ENCODE peak calls at places on chromosomes 13 and 19, in nine cellular contexts. A is GM03348, X is left colon, R is hepatic stellate cell, T is nephron progenitor cell, H is fibroblast of lung, C is small intestine, M is hypothalamus, F is GM23338. D is an unnamed sample.

GRCh38 chr19:4800591-4801081 is 9.1 kb downstream of the FEM1A start:
- DNase-seq in T (no peak), A (no peak), C (no peak), M (no peak), X (no peak), H (no peak), R (no peak), F (no peak), D (no peak)

GRCh38 chr19:35963514-35963913 is 27.3 kb downstream of the LRFN3 start:
- DNase-seq in A (peak; percentile 65), H (peak; percentile 57), C (peak; percentile 20), M (no peak), X (peak; percentile 41), F (peak; percentile 92), T (peak; percentile 87), R (peak; percentile 56), D (peak; percentile 92)

GRCh38 chr19:33248553-33248953 is 22.9 kb upstream of the SLC7A10 start:
- DNase-seq in H (no peak), M (no peak), F (no peak), X (no peak), T (peak; percentile 35), A (no peak), R (no peak), C (no peak), D (no peak)

GRCh38 chr13:99151516-99151915 is 49.1 kb upstream of the UBAC2 start:
- DNase-seq in T (no peak), F (no peak), H (peak; percentile 35), R (peak; percentile 54), X (no peak), C (peak; percentile 5), A (peak; percentile 55), M (no peak), D (no peak)

GRCh38 chr19:9935409-9936062 is 779 bp downstream of the OLFM2 start:
- DNase-seq in M (no peak), X (no peak), R (no peak), H (no peak), F (peak; percentile 44), A (no peak), C (no peak), T (no peak), D (peak; percentile 46)

GRCh38 chr13:26977541-26977940 is 194.1 kb downstream of the USP12 start:
- DNase-seq in T (no peak), A (no peak), H (no peak), X (no peak), M (no peak), R (no peak), C (no peak), F (no peak), D (peak; percentile 71)

GRCh38 chr13:37075164-37075563 is 15.7 kb upstream of the SUPT20H start:
- DNase-seq in R (no peak), F (peak; percentile 8), X (no peak), C (no peak), H (no peak), M (no peak), A (no peak), T (no peak), D (no peak)

GRCh38 chr13:113918981-113919646 is 54.8 kb downstream of the C13orf46 start:
- DNase-seq in X (no peak), R (no peak), F (no peak), H (no peak), M (no peak), C (no peak), T (no peak), A (no peak), D (no peak)

GRCh38 chr19:47258895-47259555 is 2.7 kb downstream of the CCDC9 start:
- DNase-seq in H (no peak), C (no peak), T (no peak), M (no peak), A (no peak), F (no peak), X (no peak), R (no peak), D (no peak)

GRCh38 chr13:114259974-114260373 is 21.4 kb upstream of the UPF3A start:
- DNase-seq in F (no peak), M (no peak), R (no peak), X (peak; percentile 20), T (no peak), C (no peak), A (no peak), H (no peak), D (no peak)

GRCh38 chr13:112838038-112838965 is 130.7 kb upstream of the MCF2L start:
- DNase-seq in A (no peak), R (no peak), M (no peak), T (no peak), F (no peak), X (no peak), H (no peak), C (no peak), D (peak; percentile 36)

GRCh38 chr13:74770361-74770760 is 636.2 kb upstream of the KLF12 start:
- DNase-seq in F (no peak), A (peak; percentile 55), C (no peak), T (no peak), H (peak; percentile 77), X (no peak), R (peak; percentile 45), M (no peak), D (no peak)

GRCh38 chr13:50168803-50169202 is 153.6 kb downstream of the KCNRG start:
- DNase-seq in A (no peak), T (no peak), R (no peak), F (no peak), M (no peak), C (no peak), X (no peak), H (no peak), D (no peak)

GRCh38 chr19:10230155-10230903 is 802 bp downstream of the S1PR2 start:
- DNase-seq in M (no peak), H (peak; percentile 66), F (peak; percentile 87), T (peak; percentile 79), X (peak; percentile 65), A (peak; percentile 85), R (peak; percentile 73), C (peak; percentile 26), D (peak; percentile 81)

GRCh38 chr19:10553943-10554381 is 10.3 kb downstream of the ATG4D start:
- DNase-seq in T (no peak), X (peak; percentile 51), C (peak; percentile 59), R (no peak), H (no peak), A (no peak), F (no peak), M (no peak), D (no peak)

GRCh38 chr19:54029930-54030490 is 33.7 kb downstream of the VSTM1 start:
- DNase-seq in M (peak; percentile 7), H (peak; percentile 58), R (peak; percentile 56), A (peak; percentile 79), T (peak; percentile 76), F (peak; percentile 95), C (peak; percentile 58), X (peak; percentile 67), D (peak; percentile 85)

GRCh38 chr13:37059136-37059847 is at the start of gene SUPT20H:
- DNase-seq in X (peak; percentile 97), T (peak; percentile 97), M (peak; percentile 91), R (peak; percentile 79), A (peak; percentile 97), C (peak; percentile 90), F (peak; percentile 96), H (peak; percentile 88), D (peak; percentile 98)

GRCh38 chr19:16851031-16851712 is 22.0 kb downstream of the SIN3B start:
- DNase-seq in T (no peak), F (no peak), H (no peak), R (peak; percentile 68), C (no peak), M (no peak), X (no peak), A (no peak), D (no peak)

GRCh38 chr13:94858856-94859811 is 146.8 kb upstream of the SOX21 start:
- DNase-seq in T (peak; percentile 3), X (peak; percentile 23), M (peak; percentile 69), H (peak; percentile 30), A (no peak), C (no peak), F (peak; percentile 13), R (no peak), D (peak; percentile 30)

GRCh38 chr19:1055028-1055425 is 11.9 kb upstream of the ARHGAP45 start:
- DNase-seq in M (no peak), C (no peak), A (no peak), R (no peak), X (no peak), H (no peak), T (no peak), F (no peak), D (no peak)

GRCh38 chr19:50725218-50725931 is 2.2 kb downstream of the CLEC11A start:
- DNase-seq in F (no peak), T (no peak), H (no peak), M (no peak), A (no peak), C (no peak), X (no peak), R (no peak), D (peak; percentile 61)

GRCh38 chr13:30927595-30927994 is 4.9 kb upstream of the TEX26 start:
- DNase-seq in R (no peak), F (no peak), C (no peak), H (no peak), A (no peak), T (no peak), X (no peak), M (no peak), D (no peak)

GRCh38 chr19:3184847-3185481 is 766 bp upstream of the NCLN start:
- DNase-seq in H (no peak), X (peak; percentile 82), M (no peak), C (no peak), T (peak; percentile 65), A (peak; percentile 68), F (peak; percentile 82), R (peak; percentile 58), D (no peak)

GRCh38 chr13:48410199-48410598 is 2.7 kb downstream of the LPAR6 start:
- DNase-seq in A (no peak), C (peak; percentile 21), R (no peak), H (no peak), F (no peak), M (no peak), X (no peak), T (no peak), D (peak; percentile 8)

D was measured in left kidney.